ENCODE peak calls at places on chromosomes 13 and 19, in four cellular contexts. A is Caco-2, C is sigmoid colon, H is HCT116. N is an unnamed sample.

GRCh38 chr13:26377038-26377437 is 123.1 kb downstream of the CDK8 start:
- DNase-seq in A (peak; percentile 57), C (no peak), H (peak; percentile 8), N (no peak)

GRCh38 chr13:70362820-70363219 is 254.6 kb upstream of the KLHL1 start:
- DNase-seq in A (no peak), C (no peak), H (no peak), N (no peak)

GRCh38 chr13:26280295-26280694 is 26.4 kb downstream of the CDK8 start:
- DNase-seq in A (no peak), C (no peak), H (no peak), N (no peak)

GRCh38 chr13:52651880-52652169 is 811 bp upstream of the SUGT1 start:
- DNase-seq in A (no peak), C (no peak), H (no peak), N (no peak)

GRCh38 chr19:17394891-17395415 is 957 bp upstream of the CCDC194 start:
- DNase-seq in A (peak; percentile 72), C (no peak), H (peak; percentile 71), N (no peak)

GRCh38 chr19:18218159-18218558 is 8.1 kb downstream of the PDE4C start:
- DNase-seq in A (no peak), C (no peak), H (no peak), N (no peak)

GRCh38 chr19:33804021-33804799 is 7.5 kb downstream of the KCTD15 start:
- DNase-seq in A (no peak), C (peak; percentile 94), H (no peak), N (no peak)

GRCh38 chr19:46251415-46251814 is 21.9 kb downstream of the IGFL1 start:
- DNase-seq in A (no peak), C (no peak), H (no peak), N (no peak)

GRCh38 chr19:41323430-41324125 is 13.6 kb downstream of the CCDC97 start:
- DNase-seq in A (no peak), C (peak; percentile 90), H (no peak), N (no peak)

GRCh38 chr19:48171584-48172170 is 1.2 kb downstream of the ZSWIM9 start:
- DNase-seq in A (no peak), C (no peak), H (no peak), N (no peak)

GRCh38 chr19:48168689-48169088 is 1.5 kb downstream of the LIG1 start:
- DNase-seq in A (no peak), C (no peak), H (no peak), N (no peak)

GRCh38 chr19:48170817-48171347 is 402 bp downstream of the ZSWIM9 start:
- DNase-seq in A (no peak), C (no peak), H (no peak), N (no peak)

GRCh38 chr19:48169585-48169973 is 565 bp downstream of the LIG1 start:
- DNase-seq in A (peak; percentile 94), C (peak; percentile 81), H (peak; percentile 66), N (peak; percentile 87)

DNA sequence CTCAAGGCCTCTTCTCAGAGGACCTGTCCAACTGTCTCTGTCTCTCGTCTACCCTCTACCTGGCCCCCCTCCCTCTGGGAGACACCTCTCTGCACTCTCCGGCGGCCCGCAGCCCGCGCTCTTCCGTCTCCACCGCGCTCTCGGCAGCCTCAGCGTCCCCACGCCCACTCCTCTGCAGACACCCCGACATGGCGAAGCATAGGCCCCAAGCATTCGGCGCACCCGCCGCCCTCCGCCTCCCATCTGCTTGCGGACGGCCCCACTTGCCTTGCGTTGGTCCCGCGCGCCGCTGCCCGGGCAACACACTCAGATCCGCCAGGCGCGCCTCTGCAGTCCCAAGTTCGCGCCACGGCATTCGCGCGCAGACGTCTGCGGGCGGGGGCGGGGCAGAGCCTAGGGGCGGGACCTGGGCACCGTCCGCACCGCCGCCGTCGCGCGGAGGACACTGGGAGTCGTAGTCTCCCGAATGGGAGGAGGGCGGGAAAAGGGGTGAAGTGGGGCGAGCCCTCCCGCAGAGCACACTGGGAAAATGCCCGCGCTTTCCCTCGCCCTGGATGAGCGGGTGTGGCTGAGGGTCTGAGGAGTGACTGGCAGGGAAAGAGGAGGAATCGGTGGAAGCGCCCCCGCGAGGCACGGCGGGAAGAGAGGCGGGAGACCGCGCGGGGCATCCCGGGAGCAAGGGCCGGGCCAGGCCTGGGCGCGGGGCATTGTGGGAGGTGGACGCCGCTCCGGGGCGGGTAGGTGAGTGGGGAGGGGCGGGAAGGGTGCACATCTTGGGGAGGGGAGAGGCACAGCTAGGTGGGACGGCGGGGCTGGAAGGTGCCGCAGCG is at the start of the genes LIG1 and ZSWIM9:
- DNase-seq in A (peak; percentile 97), C (peak; percentile 94), H (peak; percentile 87), N (peak; percentile 86)
- TF ChIP-seq CTCF in A (no peak), C (no peak), H (no peak), N (no peak)

GRCh38 chr19:54650108-54650666 is 12.6 kb upstream of the LILRB4 start:
- DNase-seq in A (no peak), C (no peak), H (no peak), N (no peak)

GRCh38 chr19:54654447-54655321 is 8.1 kb upstream of the LILRB4 start:
- DNase-seq in A (no peak), C (no peak), H (peak; percentile 16), N (no peak)

GRCh38 chr19:54648129-54648528 is 14.7 kb upstream of the LILRB4 start:
- DNase-seq in A (no peak), C (no peak), H (no peak), N (no peak)

DNA sequence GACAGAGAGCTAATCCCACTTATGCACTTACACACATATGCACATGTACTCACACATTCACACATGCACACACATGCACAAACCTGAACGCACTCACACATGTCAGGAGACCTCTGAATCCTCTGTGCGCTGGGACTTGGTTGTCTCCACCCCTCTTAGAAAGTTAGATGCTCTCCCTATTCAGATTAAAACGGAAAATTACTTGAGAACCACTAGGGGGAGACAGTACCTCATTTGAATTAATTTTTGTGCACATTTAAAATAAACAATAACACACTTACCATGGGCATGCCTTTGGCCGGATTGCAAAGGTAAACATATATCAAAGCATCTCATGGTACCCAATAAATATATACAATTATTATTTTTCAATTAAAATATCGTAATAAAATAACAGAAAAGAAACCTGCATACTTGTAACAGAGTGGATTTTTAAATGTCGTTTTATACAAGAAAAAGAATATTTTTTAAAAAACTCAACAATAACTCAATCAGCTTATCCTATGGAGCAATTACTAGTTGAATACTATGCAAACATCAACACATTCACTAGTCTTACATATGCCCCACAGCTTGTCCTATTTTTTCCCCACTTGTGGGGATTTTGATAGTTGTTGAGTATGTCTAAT is 9.5 kb upstream of the LILRB4 start:
- DNase-seq in A (peak; percentile 16), C (no peak), H (peak; percentile 31), N (no peak)
- TF ChIP-seq CTCF in A (peak; percentile 56), C (no peak), H (peak; percentile 56), N (peak; percentile 51)

GRCh38 chr19:1136918-1137317 is 33.1 kb downstream of the GPX4 start:
- DNase-seq in A (no peak), C (no peak), H (no peak), N (no peak)

GRCh38 chr19:1138121-1138520 is 34.3 kb downstream of the GPX4 start:
- DNase-seq in A (no peak), C (no peak), H (no peak), N (no peak)

GRCh38 chr19:1140673-1141072 is 33.4 kb downstream of the SBNO2 start:
- DNase-seq in A (no peak), C (no peak), H (no peak), N (no peak)

GRCh38 chr19:1140272-1140671 is 33.8 kb downstream of the SBNO2 start:
- DNase-seq in A (no peak), C (no peak), H (no peak), N (no peak)

DNA sequence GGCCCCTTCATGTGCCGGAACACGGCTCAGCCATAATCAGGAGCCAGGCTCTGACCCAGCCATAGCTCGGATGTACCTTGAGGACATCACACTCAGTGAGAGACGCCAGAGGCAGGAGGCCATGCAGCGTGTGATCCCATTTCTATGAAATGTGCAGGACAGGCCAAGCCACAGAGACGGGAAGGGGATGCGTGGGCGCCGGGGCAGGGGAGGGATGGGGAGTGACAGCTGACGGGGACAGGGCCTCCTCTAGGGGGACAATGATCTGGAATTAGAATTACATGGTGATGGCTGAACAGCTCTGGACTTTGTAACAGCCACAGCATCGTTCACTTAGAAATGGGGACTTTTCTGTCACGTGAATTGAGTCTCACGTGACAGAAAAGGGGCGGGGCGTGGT is 34.9 kb downstream of the SBNO2 start:
- DNase-seq in A (no peak), C (no peak), H (no peak), N (no peak)
- TF ChIP-seq CTCF in A (no peak), C (no peak), H (no peak), N (no peak)

GRCh38 chr19:56808717-56809392 is 31.7 kb downstream of the PEG3 start:
- DNase-seq in A (no peak), C (no peak), H (no peak), N (no peak)
- TF ChIP-seq CTCF in A (no peak), C (no peak), H (no peak), N (no peak)

DNA sequence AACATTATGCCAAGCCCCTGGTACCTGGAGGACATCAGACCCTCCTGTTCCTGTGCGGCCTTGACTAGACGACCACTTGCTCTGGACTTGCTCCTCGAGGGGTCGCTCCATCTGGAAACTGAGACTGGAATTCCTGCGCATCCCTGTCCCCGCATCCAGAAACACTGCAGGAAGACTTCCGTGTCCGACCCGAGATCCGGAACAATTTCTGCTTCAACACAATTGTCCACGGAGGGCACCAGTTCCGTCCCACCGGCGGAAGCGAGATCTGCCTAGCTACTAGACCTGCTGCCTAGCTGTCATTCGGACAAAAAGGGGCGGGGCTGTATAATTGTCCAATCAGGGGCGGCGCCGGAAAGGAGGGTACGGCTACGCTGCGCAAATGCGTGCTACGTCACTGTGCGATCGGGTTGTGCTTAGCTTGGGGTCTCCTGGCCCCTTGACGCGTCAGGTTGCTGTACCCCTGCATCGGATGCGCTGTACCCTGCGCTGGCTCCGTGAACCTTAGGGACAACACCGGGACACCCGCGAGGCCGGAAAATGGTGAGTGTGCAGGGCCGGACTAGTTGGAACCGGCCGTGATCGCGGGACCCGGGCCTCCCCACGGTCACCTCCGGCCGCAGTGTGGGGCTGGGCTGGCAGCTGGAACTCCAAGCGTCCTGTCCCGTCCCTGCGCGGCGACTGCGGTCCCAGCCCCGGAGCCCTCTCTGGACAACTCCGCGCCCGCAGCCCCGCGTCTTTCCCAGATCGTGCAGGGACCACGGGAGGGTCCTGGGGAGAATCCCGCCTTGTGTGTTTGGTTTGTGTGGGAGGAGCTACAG is at the start of the genes ZNF490 and ZNF791:
- DNase-seq in A (peak; percentile 96), C (peak; percentile 99), H (peak; percentile 96), N (peak; percentile 95)
- TF ChIP-seq CTCF in A (no peak), C (no peak), H (no peak), N (no peak)

GRCh38 chr19:9828551-9829063 is 889 bp downstream of the UBL5 start:
- DNase-seq in A (no peak), C (no peak), H (no peak), N (no peak)
- TF ChIP-seq CTCF in A (no peak), C (no peak), H (no peak), N (no peak)

DNA sequence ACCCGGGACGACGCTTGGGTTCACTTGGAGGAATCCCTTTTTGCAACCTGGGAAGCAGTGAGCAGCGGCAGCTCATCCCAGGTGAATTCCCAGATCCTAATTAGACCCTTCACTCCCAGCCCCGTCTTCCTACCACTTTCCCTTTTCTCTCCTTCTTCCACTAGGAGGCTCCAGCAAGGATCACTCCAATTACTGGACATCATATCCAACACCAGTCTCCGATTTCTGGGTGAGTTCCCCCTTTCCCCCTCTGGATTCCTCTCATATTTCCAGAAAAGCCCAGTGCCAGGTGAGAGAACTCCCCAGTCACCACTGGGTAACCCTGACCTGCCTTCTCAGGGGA is 17.1 kb upstream of the ZSCAN4 start:
- DNase-seq in A (no peak), C (no peak), H (no peak), N (no peak)
- TF ChIP-seq CTCF in A (no peak), C (no peak), H (peak; percentile 4), N (no peak)

N was measured in mesothelial cell of epicardium.